ENCODE peak calls at places on chromosomes 2 and 18, in four cellular contexts. N, I, W and F are unnamed samples.

GRCh38 chr2:135132314-135132713 is 80.2 kb downstream of the RAB3GAP1 start:
- DNase-seq in N (peak; percentile 54), I (no peak), W (no peak), F (peak; percentile 49)

GRCh38 chr2:99605036-99605435 is 115.2 kb upstream of the REV1 start:
- DNase-seq in N (peak; percentile 21), I (no peak), W (no peak), F (no peak)

GRCh38 chr2:98269274-98269673 is 77.0 kb upstream of the CNGA3 start:
- DNase-seq in N (peak; percentile 62), I (peak; percentile 59), W (peak; percentile 39), F (peak; percentile 42)

GRCh38 chr2:64482765-64483504 is 29.0 kb downstream of the LGALSL start:
- DNase-seq in N (peak; percentile 9), I (no peak), W (peak; percentile 21), F (no peak)

GRCh38 chr2:225400546-225400945 is 1.0 kb downstream of the NYAP2 start:
- DNase-seq in N (no peak), I (no peak), W (no peak), F (no peak)

GRCh38 chr2:169961911-169962310 is 134.7 kb downstream of the UBR3 start:
- DNase-seq in N (peak; percentile 89), I (no peak), W (peak; percentile 65), F (peak; percentile 45)

GRCh38 chr18:10274327-10274726 is 180.1 kb upstream of the APCDD1 start:
- DNase-seq in N (peak; percentile 79), I (no peak), W (peak; percentile 76), F (no peak)

GRCh38 chr2:235142588-235142987 is 190.8 kb downstream of the SH3BP4 start:
- DNase-seq in N (no peak), I (no peak), W (no peak), F (no peak)

GRCh38 chr2:62306751-62307468 is 111.0 kb downstream of the B3GNT2 start:
- DNase-seq in N (no peak), I (no peak), W (no peak), F (peak; percentile 54)

GRCh38 chr2:203685789-203686433 is 20.5 kb upstream of the CD28 start:
- DNase-seq in N (no peak), I (no peak), W (no peak), F (no peak)

GRCh38 chr18:32460046-32460785 is 10.5 kb downstream of the GAREM1 start:
- DNase-seq in N (no peak), I (no peak), W (no peak), F (no peak)

GRCh38 chr2:24158131-24158530 is 16.7 kb upstream of the FAM228A start:
- DNase-seq in N (no peak), I (no peak), W (no peak), F (no peak)

GRCh38 chr2:182668671-182669070 is 47.4 kb upstream of the DNAJC10 start:
- DNase-seq in N (no peak), I (no peak), W (no peak), F (no peak)

GRCh38 chr2:236758406-236758805 is 188.8 kb downstream of the ACKR3 start:
- DNase-seq in N (no peak), I (no peak), W (no peak), F (no peak)

GRCh38 chr2:105698820-105699219 is 45.9 kb upstream of the NCK2 start:
- DNase-seq in N (no peak), I (no peak), W (no peak), F (no peak)

GRCh38 chr18:25042641-25043051 is 309.3 kb downstream of the ZNF521 start:
- DNase-seq in N (no peak), I (no peak), W (no peak), F (no peak)

GRCh38 chr2:172806426-172807008 is 70.9 kb downstream of the RAPGEF4 start:
- DNase-seq in N (peak; percentile 72), I (no peak), W (peak; percentile 30), F (no peak)

GRCh38 chr2:220315098-220315785 is 687.8 kb downstream of the SLC4A3 start:
- DNase-seq in N (peak; percentile 68), I (no peak), W (no peak), F (no peak)

GRCh38 chr2:157874278-157874825 is 1.8 kb downstream of the ACVR1 start:
- DNase-seq in N (no peak), I (no peak), W (no peak), F (no peak)

GRCh38 chr2:112811841-112812306 is 24.7 kb downstream of the IL1B start:
- DNase-seq in N (peak; percentile 82), I (peak; percentile 38), W (peak; percentile 59), F (peak; percentile 97)

GRCh38 chr18:78980777-78981651 is 1.4 kb downstream of the SALL3 start:
- DNase-seq in N (no peak), I (no peak), W (no peak), F (no peak)

GRCh38 chr2:60977562-60977895 is 40.0 kb upstream of the PEX13 start:
- DNase-seq in N (no peak), I (no peak), W (no peak), F (no peak)

GRCh38 chr2:167181134-167181533 is 292.9 kb downstream of the XIRP2 start:
- DNase-seq in N (peak; percentile 85), I (no peak), W (peak; percentile 52), F (peak; percentile 69)

GRCh38 chr2:235769046-235769445 is 275.2 kb downstream of the AGAP1 start:
- DNase-seq in N (no peak), I (no peak), W (no peak), F (no peak)

GRCh38 chr2:152019732-152020131 is 79.1 kb downstream of the CACNB4 start:
- DNase-seq in N (no peak), I (no peak), W (no peak), F (no peak)

GRCh38 chr2:110655701-110656100 is 22.2 kb downstream of the BUB1 start:
- DNase-seq in N (peak; percentile 49), I (no peak), W (no peak), F (no peak)

GRCh38 chr18:72460210-72460680 is 83.9 kb downstream of the CBLN2 start:
- DNase-seq in N (peak; percentile 6), I (no peak), W (peak; percentile 1), F (peak; percentile 72)

GRCh38 chr2:2291500-2292260 is 39.4 kb downstream of the MYT1L start:
- DNase-seq in N (no peak), I (peak; percentile 58), W (no peak), F (no peak)

GRCh38 chr2:176637497-176638166 is 368.4 kb downstream of the MTX2 start:
- DNase-seq in N (peak; percentile 78), I (peak; percentile 56), W (peak; percentile 29), F (no peak)

GRCh38 chr2:42827647-42828486 is 35.5 kb upstream of the HAAO start:
- DNase-seq in N (peak; percentile 83), I (peak; percentile 92), W (peak; percentile 73), F (peak; percentile 50)

GRCh38 chr2:161273038-161273760 is 35.0 kb upstream of the PSMD14 start:
- DNase-seq in N (peak; percentile 75), I (peak; percentile 39), W (peak; percentile 39), F (peak; percentile 50)

GRCh38 chr2:202818321-202818720 is 53.2 kb downstream of the ICA1L start:
- DNase-seq in N (no peak), I (no peak), W (no peak), F (no peak)

GRCh38 chr2:71067567-71068217 is 756 bp upstream of the NAGK start:
- DNase-seq in N (peak; percentile 22), I (peak; percentile 13), W (no peak), F (no peak)

DNA sequence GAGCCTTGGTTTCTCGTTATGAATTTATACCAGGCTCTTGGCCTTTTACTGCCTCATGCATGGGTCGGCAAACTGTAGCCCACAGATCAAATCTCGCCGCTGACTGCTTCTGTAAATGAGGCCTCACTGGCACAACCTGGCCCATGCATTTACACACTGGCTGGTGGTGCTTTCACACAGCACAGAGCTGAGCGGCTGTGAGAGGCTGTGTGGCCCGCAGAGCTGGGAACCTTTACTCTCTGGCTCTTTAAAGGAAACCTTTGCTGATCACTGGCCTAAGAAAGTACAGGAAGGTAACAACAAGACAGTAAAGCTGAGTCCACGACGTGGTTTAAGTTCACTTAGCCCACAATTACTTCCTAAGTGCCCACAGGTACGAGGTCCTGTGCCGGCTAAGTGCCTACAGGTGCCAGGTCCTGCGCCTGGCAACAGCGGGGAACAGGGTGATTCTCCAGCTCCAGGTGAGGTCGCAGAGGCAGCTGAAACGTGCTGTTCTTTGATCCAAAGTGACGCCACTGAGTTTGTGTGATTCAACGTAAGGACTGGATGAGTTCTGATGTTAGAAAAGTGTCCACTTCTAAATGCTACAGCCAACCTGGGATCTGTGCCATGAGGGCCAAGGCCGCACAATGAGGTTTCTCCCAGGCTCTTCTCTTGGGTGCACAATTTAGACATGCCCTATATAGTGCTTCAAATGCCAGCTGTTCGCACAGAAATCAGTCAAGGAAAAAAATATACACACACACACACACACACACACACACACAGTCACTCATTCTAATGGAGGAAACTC is 57.7 kb downstream of the NDUFA10 start:
- DNase-seq in N (no peak), I (no peak), W (no peak), F (no peak)
- TF ChIP-seq CTCF in N (no peak), I (no peak), W (no peak), F (no peak)

DNA sequence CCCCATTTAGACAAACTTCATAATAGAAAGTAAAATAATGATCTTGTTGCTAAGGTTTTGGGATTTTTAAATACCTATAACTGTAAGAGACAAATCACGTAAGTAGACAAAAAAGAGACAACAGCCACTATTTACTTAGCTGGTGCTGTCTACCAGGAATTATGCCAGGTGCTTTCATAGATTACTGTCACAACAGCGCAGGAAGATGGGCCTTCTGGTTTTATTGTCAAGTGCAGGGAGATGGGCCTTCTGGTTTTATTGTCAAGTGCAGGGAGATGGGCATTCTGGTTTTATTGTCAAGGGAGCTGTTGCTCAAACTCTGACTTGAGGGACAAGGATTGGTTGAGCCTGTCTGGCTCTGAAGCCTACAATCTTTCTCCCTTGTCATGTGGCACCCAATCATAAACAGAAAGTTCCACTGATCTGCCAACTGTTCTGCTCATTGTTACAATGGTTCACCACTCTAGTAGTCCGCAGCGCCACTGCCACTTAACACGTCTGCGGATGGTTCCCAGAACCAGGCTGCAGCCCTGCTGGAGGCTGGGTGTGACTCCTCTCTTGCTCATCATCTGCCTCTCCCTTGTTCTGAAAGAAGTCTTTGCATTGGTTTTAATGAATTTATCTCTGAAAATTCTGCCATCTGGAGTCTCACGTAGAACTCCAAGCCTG is 95.1 kb downstream of the RNF144A start:
- DNase-seq in N (peak; percentile 93), I (no peak), W (peak; percentile 77), F (peak; percentile 74)
- TF ChIP-seq CTCF in N (no peak), I (no peak), W (no peak), F (peak; percentile 32)

GRCh38 chr18:50866765-50867164 is 12.2 kb upstream of the ME2 start:
- DNase-seq in N (peak; percentile 30), I (no peak), W (no peak), F (no peak)
- TF ChIP-seq CTCF in N (peak; percentile 24), I (no peak), W (peak; percentile 18), F (peak; percentile 56)

GRCh38 chr2:10521356-10521755 is 73.2 kb upstream of the ODC1 start:
- DNase-seq in N (no peak), I (no peak), W (no peak), F (no peak)

GRCh38 chr2:10520926-10521325 is 72.8 kb upstream of the ODC1 start:
- DNase-seq in N (no peak), I (no peak), W (no peak), F (no peak)

GRCh38 chr2:10519067-10519740 is 71.1 kb upstream of the ODC1 start:
- DNase-seq in N (no peak), I (no peak), W (no peak), F (no peak)

GRCh38 chr2:10518470-10519060 is 70.4 kb upstream of the ODC1 start:
- DNase-seq in N (no peak), I (no peak), W (no peak), F (no peak)

GRCh38 chr2:10520154-10520553 is 72.0 kb upstream of the ODC1 start:
- DNase-seq in N (no peak), I (no peak), W (no peak), F (no peak)
- TF ChIP-seq CTCF in N (no peak), I (peak; percentile 64), W (no peak), F (peak; percentile 34)

GRCh38 chr2:30708491-30709290 is 98.6 kb downstream of the CAPN13 start:
- DNase-seq in N (peak; percentile 54), I (no peak), W (no peak), F (peak; percentile 4)
- TF ChIP-seq CTCF in N (peak; percentile 45), I (peak; percentile 64), W (peak; percentile 42), F (peak; percentile 48)